ENCODE peak calls at places on chromosomes 1 and 21, in ten cellular contexts. U is heart right ventricle, H is mucosa of descending colon, I is fibroblast of mammary gland, T is heart left ventricle, A is BE2C, E is uterus, Z is GM13977, P is GM20000, Y is thoracic aorta. J is an unnamed sample.
A peak's percentile ranks its signal among the peaks of the same experiment; 100 is the strongest.

GRCh38 chr1:44497422-44498170 is 92.5 kb downstream of the RNF220 start:
- DNase-seq in H (no peak), Y (no peak), Z (no peak), U (no peak), P (no peak), I (no peak), A (no peak), E (no peak), T (no peak), J (no peak)

GRCh38 chr21:45080639-45081414 is 6.4 kb downstream of the ADARB1 start:
- DNase-seq in I (peak; percentile 41), A (peak; percentile 38), Z (no peak), E (peak; percentile 62), P (no peak), T (no peak), U (no peak), H (no peak), Y (no peak), J (no peak)

GRCh38 chr1:9473032-9473792 is 66.1 kb upstream of the SLC25A33 start:
- DNase-seq in P (no peak), T (peak; percentile 81), H (peak; percentile 86), Z (no peak), E (peak; percentile 83), I (peak; percentile 93), U (peak; percentile 60), A (no peak), Y (peak; percentile 23), J (no peak)

GRCh38 chr1:95035536-95035935 is 37.2 kb downstream of the ALG14 start:
- DNase-seq in Z (no peak), E (no peak), U (no peak), I (peak; percentile 95), Y (no peak), P (no peak), H (no peak), T (no peak), A (no peak), J (no peak)

GRCh38 chr1:115771847-115772457 is 3.4 kb upstream of the CASQ2 start:
- DNase-seq in H (no peak), P (peak; percentile 72), T (peak; percentile 79), Y (peak; percentile 21), U (peak; percentile 77), Z (peak; percentile 67), A (peak; percentile 51), I (peak; percentile 94), E (peak; percentile 82), J (peak; percentile 13)

GRCh38 chr1:117612517-117613248 is 6.8 kb downstream of the TENT5C start:
- DNase-seq in U (no peak), I (peak; percentile 87), Z (no peak), Y (no peak), A (no peak), T (no peak), H (no peak), P (no peak), E (peak; percentile 25), J (no peak)

GRCh38 chr1:28893403-28894102 is 20.8 kb upstream of the EPB41 start:
- DNase-seq in U (no peak), Y (no peak), T (no peak), H (no peak), A (peak; percentile 22), I (peak; percentile 56), E (no peak), Z (no peak), P (no peak), J (no peak)

GRCh38 chr1:46489638-46490602 is at the start of gene DMBX1:
- DNase-seq in P (peak; percentile 73), T (no peak), Z (peak; percentile 80), U (no peak), A (peak; percentile 22), Y (no peak), H (no peak), E (no peak), I (no peak), J (no peak)

GRCh38 chr1:27568247-27569087 is 35.5 kb downstream of the AHDC1 start:
- DNase-seq in P (peak; percentile 99), E (peak; percentile 98), H (peak; percentile 98), I (peak; percentile 86), Z (peak; percentile 99), Y (peak; percentile 75), U (peak; percentile 94), A (peak; percentile 93), T (peak; percentile 96), J (peak; percentile 93)

GRCh38 chr1:27569088-27569459 is 34.9 kb downstream of the AHDC1 start:
- DNase-seq in Z (no peak), U (no peak), H (no peak), T (no peak), Y (no peak), E (no peak), P (no peak), A (no peak), I (peak; percentile 34), J (no peak)

GRCh38 chr1:27570823-27571222 is 33.1 kb downstream of the AHDC1 start:
- DNase-seq in U (no peak), A (no peak), H (no peak), Y (no peak), Z (no peak), P (no peak), T (no peak), I (no peak), E (no peak), J (no peak)

GRCh38 chr1:27570383-27570755 is 33.6 kb downstream of the AHDC1 start:
- DNase-seq in P (no peak), E (peak; percentile 45), Y (no peak), Z (no peak), T (no peak), A (no peak), U (no peak), H (no peak), I (no peak), J (no peak)

DNA sequence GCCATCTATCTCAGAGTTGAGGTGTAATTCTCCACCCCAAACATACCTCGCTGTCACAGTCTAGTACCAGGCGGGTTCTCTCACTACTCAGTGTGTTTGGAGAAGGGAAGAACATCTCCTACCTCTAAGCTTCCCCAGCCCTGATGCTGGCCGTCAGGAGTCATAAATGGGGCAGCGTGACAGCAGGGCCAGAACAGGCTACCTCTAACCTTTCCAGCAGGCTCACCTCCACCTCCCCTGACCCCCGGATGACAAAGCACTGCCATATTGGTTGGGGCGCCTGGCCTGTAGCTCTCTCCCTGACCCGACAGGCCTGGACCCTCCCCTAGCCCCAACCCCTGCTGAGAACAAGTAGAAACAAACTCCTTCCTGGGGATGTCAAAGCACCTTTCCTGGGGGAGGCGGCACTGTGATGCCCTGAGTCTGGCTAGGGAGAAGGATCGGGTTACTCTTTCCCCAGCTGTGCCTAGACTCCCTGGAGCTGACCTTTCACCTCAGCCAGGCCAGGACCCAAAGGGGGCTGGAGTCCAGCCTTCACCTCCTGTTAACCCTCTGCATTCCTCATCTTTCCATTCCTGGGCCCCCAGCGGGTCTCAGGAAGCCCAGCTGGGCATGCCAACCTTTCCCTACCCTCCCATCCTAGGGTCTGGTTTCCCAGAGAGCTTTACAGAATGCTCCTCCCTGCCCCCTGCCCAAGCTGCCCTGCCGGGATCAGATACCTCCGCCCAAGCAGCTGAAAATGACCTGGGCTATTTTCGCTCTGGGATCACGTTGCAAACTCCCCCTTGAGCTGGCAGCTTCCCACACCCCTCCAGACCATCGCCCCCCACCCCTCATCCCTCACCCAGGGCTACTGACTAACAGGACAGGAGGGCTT is 34.2 kb downstream of the AHDC1 start:
- DNase-seq in H (no peak), Z (no peak), Y (no peak), E (no peak), U (no peak), T (no peak), I (no peak), P (no peak), A (no peak), J (no peak)
- TF ChIP-seq CTCF in H (no peak), Z (no peak), Y (no peak), E (no peak), U (no peak), T (no peak), I (no peak), P (no peak), A (no peak), J (no peak)

GRCh38 chr21:32415451-32415850 is 2.9 kb downstream of the EVA1C start:
- DNase-seq in P (no peak), I (no peak), U (no peak), Z (no peak), T (no peak), A (no peak), Y (no peak), E (no peak), H (no peak), J (no peak)

GRCh38 chr21:32415999-32416398 is 3.5 kb downstream of the EVA1C start:
- DNase-seq in E (no peak), H (no peak), P (no peak), Z (no peak), Y (no peak), T (no peak), U (no peak), A (no peak), I (no peak), J (no peak)

GRCh38 chr21:32413697-32414578 is 1.4 kb downstream of the EVA1C start:
- DNase-seq in P (no peak), E (peak; percentile 64), H (no peak), I (peak; percentile 55), U (no peak), A (no peak), Y (no peak), T (no peak), Z (no peak), J (no peak)

GRCh38 chr21:32412998-32413504 is 545 bp downstream of the EVA1C start:
- DNase-seq in Z (no peak), I (no peak), P (no peak), Y (no peak), E (peak; percentile 61), A (no peak), U (peak; percentile 40), H (peak; percentile 83), T (peak; percentile 61), J (no peak)

DNA sequence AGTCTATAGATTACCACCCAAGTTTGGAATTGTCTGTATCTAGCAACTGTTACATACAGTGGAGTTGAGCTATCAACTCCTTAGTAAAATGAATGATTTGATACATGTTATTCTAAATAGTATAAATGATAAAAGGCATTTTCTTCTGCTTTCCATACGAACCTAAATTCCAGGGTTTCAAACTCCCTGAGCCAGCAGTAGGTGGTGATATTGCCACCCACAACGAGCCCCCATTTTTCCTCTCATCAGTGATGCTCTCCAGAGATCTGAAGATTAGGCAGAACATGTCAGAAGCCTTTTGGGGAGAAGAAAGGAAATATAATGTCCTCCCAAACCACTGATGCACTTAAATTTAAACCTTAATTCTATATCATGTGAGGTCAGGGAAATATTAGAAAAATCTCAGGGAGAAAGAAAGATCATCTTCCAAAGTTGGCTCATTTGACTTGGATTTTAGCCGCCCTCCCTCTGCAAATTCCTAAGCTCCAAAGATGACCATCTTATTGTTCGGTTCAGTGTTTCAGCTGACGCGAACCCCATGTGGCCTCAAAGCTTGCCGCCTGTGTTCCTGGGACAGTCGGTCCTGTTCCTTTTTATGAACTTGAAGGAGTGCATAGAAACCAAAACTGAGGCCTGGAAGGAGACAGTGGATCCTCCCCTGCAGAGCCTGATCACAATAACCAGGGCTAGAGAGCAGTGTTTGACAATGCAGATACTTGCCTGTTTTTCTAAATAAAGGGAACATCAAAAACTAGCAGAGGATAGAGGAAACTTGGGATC is 2.3 kb downstream of the EVA1C start:
- DNase-seq in Z (no peak), A (no peak), I (peak; percentile 67), P (no peak), T (no peak), Y (no peak), U (no peak), H (no peak), E (no peak), J (no peak)
- TF ChIP-seq CTCF in Z (no peak), A (peak; percentile 34), I (peak; percentile 60), P (no peak), T (peak; percentile 25), Y (peak; percentile 21), U (peak; percentile 49), H (peak; percentile 5), E (peak; percentile 26), J (no peak)

GRCh38 chr1:86704972-86705632 is 726 bp downstream of the SH3GLB1 start:
- DNase-seq in H (no peak), Y (no peak), U (peak; percentile 75), Z (peak; percentile 51), T (peak; percentile 80), P (peak; percentile 59), I (peak; percentile 54), E (peak; percentile 48), A (peak; percentile 33), J (no peak)
- TF ChIP-seq CTCF in H (no peak), Y (no peak), U (no peak), Z (no peak), T (no peak), P (no peak), I (no peak), E (no peak), A (no peak), J (no peak)

GRCh38 chr1:219753901-219754300 is 141.0 kb upstream of the ZC3H11B start:
- DNase-seq in I (no peak), Z (no peak), U (peak; percentile 38), H (no peak), P (no peak), Y (no peak), T (no peak), E (no peak), A (no peak), J (no peak)

GRCh38 chr1:219751870-219752269 is 139.0 kb upstream of the ZC3H11B start:
- DNase-seq in I (no peak), H (no peak), A (no peak), P (no peak), T (peak; percentile 31), Z (no peak), U (peak; percentile 15), E (no peak), Y (no peak), J (no peak)

GRCh38 chr1:219749370-219749769 is 136.5 kb upstream of the ZC3H11B start:
- DNase-seq in H (no peak), P (no peak), E (no peak), Z (no peak), Y (no peak), U (no peak), I (no peak), A (no peak), T (no peak), J (no peak)

GRCh38 chr1:219755234-219755633 is 142.3 kb upstream of the ZC3H11B start:
- DNase-seq in I (no peak), U (no peak), H (no peak), Y (no peak), A (no peak), P (no peak), Z (no peak), T (no peak), E (no peak), J (no peak)

GRCh38 chr1:219752645-219753044 is 139.7 kb upstream of the ZC3H11B start:
- DNase-seq in A (no peak), T (no peak), Z (no peak), Y (no peak), E (no peak), P (no peak), U (no peak), H (no peak), I (no peak), J (no peak)
- TF ChIP-seq CTCF in A (no peak), T (no peak), Z (no peak), Y (no peak), E (no peak), P (no peak), U (no peak), H (no peak), I (no peak), J (no peak)

J was measured in GM06990.